ENCODE peak calls at places on chromosomes 3 and 15, in nine cellular contexts. E is A673; F is SK-MEL-5; B is activated CD4-positive, CD25-positive, alpha-beta regulatory T cell; V is Karpas-422; J is adrenal gland; S is NCI-H2081; P is fibroblast of mammary gland; C is SW 1271. N is an unnamed sample.

GRCh38 chr3:66755924-66756323 is 242.2 kb upstream of the KBTBD8 start:
- DNase-seq in E (no peak), F (no peak), B (no peak), V (no peak), J (no peak), S (no peak), P (no peak), C (no peak), N (no peak)

GRCh38 chr3:108736821-108737220 is 20.4 kb downstream of the RETNLB start:
- DNase-seq in E (no peak), F (no peak), B (no peak), V (no peak), J (no peak), S (no peak), P (no peak), C (no peak), N (no peak)

GRCh38 chr3:62922326-62922725 is 47.1 kb upstream of the CADPS start:
- DNase-seq in E (no peak), F (peak), B (no peak), V (no peak), J (no peak), S (no peak), P (peak), C (no peak), N (no peak)

GRCh38 chr3:56795097-56795806 is 6.5 kb downstream of the ARHGEF3 start:
- DNase-seq in E (no peak), F (no peak), B (no peak), V (no peak), J (no peak), S (no peak), P (peak), C (no peak), N (no peak)

GRCh38 chr3:14204605-14205284 is 26.1 kb downstream of the LSM3 start:
- DNase-seq in E (no peak), F (no peak), B (no peak), V (no peak), J (peak), S (no peak), P (peak), C (no peak), N (no peak)

GRCh38 chr3:5022966-5023776 is 43.9 kb downstream of the BHLHE40 start:
- DNase-seq in E (peak), F (no peak), B (no peak), V (no peak), J (peak), S (no peak), P (peak), C (peak), N (no peak)

GRCh38 chr3:102360211-102360610 is 74.6 kb upstream of the ZPLD1 start:
- DNase-seq in E (no peak), F (no peak), B (no peak), V (no peak), J (no peak), S (no peak), P (no peak), C (no peak), N (no peak)

GRCh38 chr3:172061724-172062184 is 22.4 kb downstream of the FNDC3B start:
- DNase-seq in E (peak), F (peak), B (no peak), V (peak), J (no peak), S (no peak), P (peak), C (no peak), N (no peak)

GRCh38 chr3:127954642-127955041 is 39.6 kb downstream of the KBTBD12 start:
- DNase-seq in E (no peak), F (no peak), B (no peak), V (no peak), J (no peak), S (no peak), P (no peak), C (no peak), N (no peak)

GRCh38 chr3:165603196-165603595 is 234.0 kb downstream of the BCHE start:
- DNase-seq in E (no peak), F (no peak), B (no peak), V (no peak), J (no peak), S (no peak), P (no peak), C (no peak), N (no peak)

GRCh38 chr3:140035856-140036255 is 100.9 kb downstream of the CLSTN2 start:
- DNase-seq in E (no peak), F (no peak), B (no peak), V (no peak), J (no peak), S (peak), P (no peak), C (no peak), N (no peak)

GRCh38 chr3:152323834-152324233 is 55.1 kb downstream of the MBNL1 start:
- DNase-seq in E (peak), F (no peak), B (no peak), V (no peak), J (no peak), S (no peak), P (no peak), C (no peak), N (no peak)

GRCh38 chr3:181906338-181906737 is 194.6 kb downstream of the SOX2 start:
- DNase-seq in E (no peak), F (no peak), B (no peak), V (no peak), J (no peak), S (no peak), P (no peak), C (no peak), N (no peak)

GRCh38 chr15:67945951-67946700 is 106.3 kb upstream of the RNU6-1 start:
- DNase-seq in E (peak), F (peak), B (no peak), V (peak), J (no peak), S (no peak), P (peak), C (no peak), N (no peak)

GRCh38 chr3:161171113-161171512 is 50.0 kb upstream of the NMD3 start:
- DNase-seq in E (no peak), F (no peak), B (no peak), V (no peak), J (peak), S (no peak), P (peak), C (no peak), N (no peak)

GRCh38 chr3:185420762-185421161 is 57.8 kb downstream of the MAP3K13 start:
- DNase-seq in E (peak), F (no peak), B (no peak), V (no peak), J (no peak), S (peak), P (peak), C (no peak), N (no peak)

GRCh38 chr3:152834354-152835310 is at the start of gene P2RY1:
- DNase-seq in E (peak), F (peak), B (no peak), V (no peak), J (peak), S (peak), P (peak), C (peak), N (no peak)

GRCh38 chr3:189685854-189686253 is 54.7 kb downstream of the TP63 start:
- DNase-seq in E (peak), F (no peak), B (no peak), V (no peak), J (no peak), S (no peak), P (peak), C (no peak), N (no peak)

GRCh38 chr3:136678981-136679380 is 73.2 kb downstream of the STAG1 start:
- DNase-seq in E (no peak), F (no peak), B (no peak), V (no peak), J (no peak), S (no peak), P (no peak), C (no peak), N (no peak)

GRCh38 chr15:75835990-75836952 is 7.0 kb upstream of the UBE2Q2 start:
- DNase-seq in E (no peak), F (no peak), B (no peak), V (peak), J (no peak), S (no peak), P (no peak), C (no peak), N (no peak)

GRCh38 chr3:170640737-170641171 is 54.9 kb upstream of the SLC7A14 start:
- DNase-seq in E (no peak), F (no peak), B (no peak), V (no peak), J (no peak), S (no peak), P (no peak), C (no peak), N (no peak)

GRCh38 chr15:24966364-24967103 is 11.7 kb downstream of the SNRPN start:
- DNase-seq in E (no peak), F (no peak), B (no peak), V (no peak), J (no peak), S (no peak), P (no peak), C (no peak), N (no peak)

GRCh38 chr15:59689626-59690236 is 611 bp upstream of the BNIP2 start:
- DNase-seq in E (peak), F (peak), B (no peak), V (peak), J (peak), S (peak), P (peak), C (peak), N (peak)

GRCh38 chr15:24752354-24752753 is 76.8 kb downstream of the NPAP1 start:
- DNase-seq in E (no peak), F (no peak), B (no peak), V (no peak), J (no peak), S (no peak), P (no peak), C (no peak), N (no peak)

GRCh38 chr3:10517616-10518015 is 12.2 kb upstream of the ATP2B2 start:
- DNase-seq in E (no peak), F (no peak), B (no peak), V (no peak), J (peak), S (no peak), P (no peak), C (no peak), N (no peak)

GRCh38 chr3:88195951-88196434 is 46.2 kb downstream of the C3orf38 start:
- DNase-seq in E (no peak), F (no peak), B (no peak), V (no peak), J (no peak), S (no peak), P (peak), C (no peak), N (no peak)

GRCh38 chr3:127970966-127971592 is 56.0 kb downstream of the KBTBD12 start:
- DNase-seq in E (peak), F (peak), B (no peak), V (peak), J (peak), S (peak), P (peak), C (peak), N (no peak)

GRCh38 chr15:74389115-74390048 is 21.9 kb upstream of the CYP11A1 start:
- DNase-seq in E (no peak), F (no peak), B (no peak), V (no peak), J (no peak), S (no peak), P (no peak), C (no peak), N (no peak)

GRCh38 chr15:33188654-33189257 is 5.8 kb downstream of the FMN1 start:
- DNase-seq in E (no peak), F (no peak), B (no peak), V (no peak), J (peak), S (no peak), P (no peak), C (no peak), N (no peak)

GRCh38 chr3:12870942-12871341 is 29.6 kb upstream of the RPL32 start:
- DNase-seq in E (peak), F (no peak), B (no peak), V (peak), J (no peak), S (no peak), P (peak), C (no peak), N (peak)

GRCh38 chr3:14286887-14287496 is 108.4 kb downstream of the LSM3 start:
- DNase-seq in E (no peak), F (no peak), B (no peak), V (no peak), J (no peak), S (peak), P (no peak), C (no peak), N (no peak)

GRCh38 chr3:187714404-187714979 is 12.1 kb upstream of the RTP2 start:
- DNase-seq in E (peak), F (peak), B (peak), V (peak), J (peak), S (peak), P (peak), C (no peak), N (peak)

GRCh38 chr3:99505646-99506269 is 132.6 kb upstream of the COL8A1 start:
- DNase-seq in E (peak), F (peak), B (no peak), V (no peak), J (no peak), S (no peak), P (peak), C (no peak), N (no peak)

GRCh38 chr15:67066041-67067021 is 929 bp downstream of the SMAD3 start:
- DNase-seq in E (peak), F (no peak), B (peak), V (peak), J (peak), S (no peak), P (no peak), C (no peak), N (no peak)

GRCh38 chr3:180678231-180678630 is 1.1 kb downstream of the CCDC39 start:
- DNase-seq in E (no peak), F (no peak), B (no peak), V (no peak), J (no peak), S (no peak), P (no peak), C (no peak), N (no peak)